ENCODE peak calls at places on chromosomes 5 and 9, in five cellular contexts. V is adrenal gland, U is lung, N is stomach, R is SK-N-SH. I is an unnamed sample.
A peak's percentile ranks its signal among the peaks of the same experiment; 100 is the strongest.

GRCh38 chr5:150559088-150559487 is 51.2 kb downstream of the NDST1 start:
- DNase-seq in R (no peak), V (no peak), U (no peak), N (no peak), I (no peak)

GRCh38 chr5:14231888-14232287 is 88.7 kb downstream of the TRIO start:
- DNase-seq in V (no peak), U (no peak), N (no peak), R (no peak), I (no peak)

GRCh38 chr5:34459908-34460307 is 196.2 kb upstream of the RAI14 start:
- DNase-seq in V (no peak), N (no peak), U (no peak), R (no peak), I (no peak)

GRCh38 chr9:93958875-93959682 is 3.9 kb upstream of the BARX1 start:
- DNase-seq in U (peak; percentile 48), V (peak; percentile 27), R (peak; percentile 65), N (no peak), I (no peak)

GRCh38 chr9:6567140-6567591 is 78.4 kb downstream of the GLDC start:
- DNase-seq in U (no peak), R (no peak), N (no peak), V (peak; percentile 83), I (peak; percentile 100)

GRCh38 chr5:30343707-30344106 is 849.8 kb upstream of the CDH6 start:
- DNase-seq in V (no peak), R (no peak), N (no peak), U (no peak), I (no peak)

GRCh38 chr9:125674981-125675973 is 31.7 kb downstream of the MAPKAP1 start:
- DNase-seq in N (no peak), V (no peak), U (no peak), R (no peak), I (peak; percentile 85)

GRCh38 chr9:99433555-99433954 is 211.5 kb downstream of the SEC61B start:
- DNase-seq in R (no peak), V (peak; percentile 69), U (peak; percentile 74), N (no peak), I (peak; percentile 92)

GRCh38 chr5:134119720-134120119 is 5.2 kb downstream of the TCF7 start:
- DNase-seq in R (no peak), V (no peak), U (no peak), N (no peak), I (no peak)

GRCh38 chr9:108664309-108665255 is 191.2 kb downstream of the ACTL7B start:
- DNase-seq in V (no peak), U (no peak), N (no peak), R (no peak), I (peak; percentile 32)

GRCh38 chr9:87577746-87578145 is 80.1 kb downstream of the DAPK1 start:
- DNase-seq in U (no peak), R (no peak), N (no peak), V (no peak), I (no peak)

GRCh38 chr9:128321879-128322341 is 337 bp downstream of the TRUB2 start:
- DNase-seq in V (no peak), U (no peak), R (no peak), N (no peak), I (no peak)

GRCh38 chr5:93151121-93151520 is 429.9 kb downstream of the NR2F1-AS1 start:
- DNase-seq in N (no peak), R (no peak), V (no peak), U (no peak), I (peak; percentile 54)

GRCh38 chr5:56075361-56075760 is 80.6 kb upstream of the IL6ST start:
- DNase-seq in R (no peak), V (no peak), U (no peak), N (no peak), I (no peak)

GRCh38 chr9:96062854-96063253 is 187.4 kb downstream of the ERCC6L2 start:
- DNase-seq in R (no peak), U (no peak), V (no peak), N (no peak), I (no peak)

GRCh38 chr5:179805070-179805528 is 1.6 kb downstream of the MGAT4B start:
- DNase-seq in V (peak; percentile 77), N (peak; percentile 63), U (no peak), R (peak; percentile 46), I (no peak)

GRCh38 chr5:7868427-7868772 is 431 bp downstream of the FASTKD3 start:
- DNase-seq in N (no peak), V (no peak), U (no peak), R (no peak), I (no peak)

GRCh38 chr5:95809414-95809960 is 13.0 kb downstream of the GLRX start:
- DNase-seq in R (no peak), N (peak; percentile 63), V (peak; percentile 77), U (no peak), I (no peak)

GRCh38 chr5:118984602-118985001 is 3.7 kb downstream of the DTWD2 start:
- DNase-seq in R (no peak), U (no peak), V (no peak), N (no peak), I (peak; percentile 18)

GRCh38 chr9:35258665-35259474 is 97.1 kb downstream of the UNC13B start:
- DNase-seq in V (peak; percentile 88), U (peak; percentile 75), N (peak; percentile 75), R (peak; percentile 42), I (peak; percentile 62)

GRCh38 chr5:12557012-12557411 is 652.8 kb upstream of the CTNND2 start:
- DNase-seq in R (no peak), U (no peak), N (no peak), V (no peak), I (no peak)

GRCh38 chr9:100074093-100074492 is 24.7 kb downstream of the ERP44 start:
- DNase-seq in N (no peak), V (peak; percentile 52), U (no peak), R (no peak), I (no peak)

GRCh38 chr5:57681942-57682341 is 199.3 kb upstream of the ACTBL2 start:
- DNase-seq in U (no peak), V (no peak), R (no peak), N (no peak), I (peak; percentile 92)

GRCh38 chr5:54883374-54884194 is 101.8 kb downstream of the ESM1 start:
- DNase-seq in R (peak; percentile 39), N (peak; percentile 50), V (peak; percentile 16), U (peak; percentile 41), I (no peak)

GRCh38 chr9:120336753-120337090 is 243.2 kb downstream of the CDK5RAP2 start:
- DNase-seq in U (no peak), V (no peak), N (no peak), R (no peak), I (no peak)

GRCh38 chr9:120337131-120337530 is 242.8 kb downstream of the CDK5RAP2 start:
- DNase-seq in N (no peak), U (no peak), V (no peak), R (no peak), I (no peak)

GRCh38 chr9:120343416-120343815 is 236.6 kb downstream of the CDK5RAP2 start:
- DNase-seq in N (no peak), V (no peak), U (no peak), R (no peak), I (no peak)

GRCh38 chr9:120336021-120336752 is 243.8 kb downstream of the CDK5RAP2 start:
- DNase-seq in V (no peak), N (peak; percentile 42), R (no peak), U (no peak), I (peak; percentile 81)

GRCh38 chr9:120338340-120338739 is 241.6 kb downstream of the CDK5RAP2 start:
- DNase-seq in R (no peak), N (no peak), U (no peak), V (no peak), I (no peak)
- TF ChIP-seq CTCF in R (no peak), N (no peak), U (no peak), V (no peak), I (no peak)

GRCh38 chr9:137112564-137113384 is 1.8 kb downstream of the DPP7 start:
- DNase-seq in N (no peak), V (no peak), U (no peak), R (no peak), I (no peak)

GRCh38 chr9:137114613-137115393 is at the start of gene DPP7:
- DNase-seq in V (peak; percentile 77), R (peak; percentile 95), N (peak; percentile 76), U (peak; percentile 69), I (no peak)

GRCh38 chr9:137111788-137112563 is 2.6 kb downstream of the DPP7 start:
- DNase-seq in N (no peak), U (no peak), R (no peak), V (no peak), I (no peak)

GRCh38 chr9:137114220-137114612 is 317 bp downstream of the DPP7 start:
- DNase-seq in R (peak; percentile 76), U (no peak), V (peak; percentile 22), N (no peak), I (no peak)

DNA sequence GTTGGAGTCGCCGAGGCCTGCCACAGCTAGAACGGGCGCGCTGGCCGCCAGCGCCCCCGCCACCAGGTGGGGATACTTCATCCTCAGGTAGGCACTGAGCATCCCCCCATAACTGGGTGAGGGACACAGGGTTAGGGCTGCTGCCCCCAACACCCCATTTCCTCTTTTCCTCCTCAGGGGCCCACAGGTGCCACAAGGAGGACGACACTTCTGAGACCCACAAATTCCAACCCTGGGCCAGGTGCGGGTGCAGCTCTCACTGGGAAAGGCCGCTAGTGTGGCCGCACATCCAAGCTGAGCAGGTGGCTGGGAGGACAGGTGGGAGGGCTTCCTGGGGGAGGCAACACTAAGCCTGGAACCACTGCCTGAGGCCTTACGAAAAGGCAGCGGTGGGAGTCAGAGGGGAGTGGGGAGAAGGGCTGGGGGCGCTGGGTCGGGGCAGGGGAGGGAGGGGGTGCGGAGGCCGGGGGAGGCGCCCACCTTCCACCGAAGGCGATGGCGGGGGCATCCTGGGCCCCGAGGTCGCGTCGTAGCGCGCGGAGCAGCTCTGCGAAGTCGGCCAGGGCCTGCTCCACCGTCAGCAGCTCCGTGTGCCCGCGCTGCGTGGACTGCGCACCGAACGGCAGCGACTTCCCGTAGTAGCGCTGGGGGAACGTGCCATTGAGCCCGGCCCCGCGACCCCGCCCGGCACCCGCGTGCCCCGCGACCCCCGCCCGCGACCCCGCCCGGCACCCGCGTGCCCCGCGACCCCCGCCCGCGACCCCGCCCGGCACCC is 961 bp downstream of the DPP7 start:
- DNase-seq in U (no peak), V (peak; percentile 39), R (peak; percentile 76), N (no peak), I (no peak)
- H3K4me3 ChIP-seq in U (peak overlapping the region; percentile 28), V (no peak overlapping the region), R (no peak overlapping the region), N (peak overlapping the region; percentile 76), I (peak overlapping the region; percentile 52)

GRCh38 chr9:89433826-89434225 is 64.1 kb downstream of the SEMA4D start:
- DNase-seq in R (no peak), U (no peak), V (no peak), N (no peak), I (no peak)
- H3K27me3 ChIP-seq in R (no peaks in the 10 kb centered on the region), U (no peaks in the 10 kb centered on the region), V (no peaks in the 10 kb centered on the region), N (no peaks in the 10 kb centered on the region), I (peaks cover 2% of the 10 kb centered on the region)

GRCh38 chr5:66675369-66675768 is 79.2 kb downstream of the MAST4 start:
- DNase-seq in V (no peak), N (no peak), R (no peak), U (no peak), I (peak; percentile 8)

GRCh38 chr5:66684663-66685062 is 88.5 kb downstream of the MAST4 start:
- DNase-seq in U (no peak), V (no peak), R (no peak), N (no peak), I (no peak)

GRCh38 chr5:66680227-66680626 is 84.0 kb downstream of the MAST4 start:
- DNase-seq in R (no peak), U (no peak), V (no peak), N (no peak), I (no peak)

DNA sequence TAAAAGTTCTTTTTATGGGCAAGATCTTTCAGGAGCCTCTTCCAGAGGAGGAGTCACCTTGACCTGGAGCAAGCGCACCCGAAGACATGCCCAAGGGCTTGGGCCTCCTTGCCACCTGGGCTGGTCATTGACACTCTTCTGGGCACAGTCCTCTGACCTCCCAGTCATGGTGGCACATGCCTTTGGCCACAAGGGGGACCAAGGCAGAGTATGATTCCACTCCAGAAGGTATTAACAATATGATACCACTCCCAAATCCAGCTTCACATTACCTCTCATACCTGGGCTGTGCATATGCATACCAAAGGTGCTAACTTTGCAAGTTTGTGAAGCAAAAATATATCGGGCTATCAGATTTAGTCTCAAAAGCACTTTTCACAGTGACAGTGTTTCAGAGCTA is 84.6 kb downstream of the MAST4 start:
- DNase-seq in U (no peak), R (no peak), N (no peak), V (no peak), I (no peak)
- TF ChIP-seq CTCF in U (no peak), R (peak; percentile 19), N (no peak), V (peak; percentile 20), I (no peak)

I was measured in bronchial epithelial cell.